ENCODE peak calls at places on chromosomes 16 and 17, in five cellular contexts. S is upper lobe of right lung, T is endothelial cell of umbilical vein, V is uterus, L is cardiac muscle cell. O is an unnamed sample.

GRCh38 chr17:40056379-40057005 is 2.3 kb upstream of the MED24 start:
- DNase-seq in V (no peak), S (no peak), L (no peak), T (no peak), O (no peak)

GRCh38 chr17:27256225-27257030 is 37.5 kb upstream of the WSB1 start:
- DNase-seq in T (peak), S (no peak), V (no peak), L (no peak), O (no peak)

GRCh38 chr17:17509601-17510425 is 13.6 kb upstream of the RASD1 start:
- DNase-seq in S (no peak), L (no peak), V (no peak), T (no peak), O (no peak)

GRCh38 chr16:75329933-75330332 is 78.5 kb upstream of the BCAR1 start:
- DNase-seq in T (no peak), V (no peak), L (no peak), S (no peak), O (no peak)

GRCh38 chr17:32899240-32900013 is 22.5 kb upstream of the MYO1D start:
- DNase-seq in T (no peak), S (no peak), V (no peak), L (peak), O (no peak)

GRCh38 chr16:25709182-25709581 is 17.4 kb downstream of the HS3ST4 start:
- DNase-seq in V (no peak), S (no peak), T (no peak), L (no peak), O (no peak)

GRCh38 chr17:78645421-78646295 is 68.5 kb upstream of the DNAH17 start:
- DNase-seq in L (no peak), V (no peak), S (peak), T (peak), O (no peak)

GRCh38 chr16:57303910-57304168 is 19.4 kb upstream of the PLLP start:
- DNase-seq in S (peak), V (no peak), L (no peak), T (no peak), O (no peak)

GRCh38 chr17:76179496-76180467 is 38.7 kb upstream of the FOXJ1 start:
- DNase-seq in L (no peak), S (no peak), V (no peak), T (no peak), O (no peak)

GRCh38 chr17:48998557-48999440 is 1.6 kb downstream of the IGF2BP1 start:
- DNase-seq in T (peak), L (peak), S (no peak), V (no peak), O (no peak)

GRCh38 chr16:70331588-70332358 is 14.9 kb upstream of the DDX19A start:
- DNase-seq in S (no peak), L (peak), V (peak), T (no peak), O (peak)

GRCh38 chr17:41415833-41416335 is 8.5 kb downstream of the KRT37 start:
- DNase-seq in T (no peak), L (no peak), V (peak), S (no peak), O (no peak)

GRCh38 chr17:39063681-39064069 is 87.8 kb downstream of the PLXDC1 start:
- DNase-seq in V (no peak), L (no peak), T (no peak), S (no peak), O (no peak)

GRCh38 chr17:45117848-45118646 is 14.3 kb downstream of the PLCD3 start:
- DNase-seq in S (no peak), T (no peak), V (no peak), L (no peak), O (no peak)

GRCh38 chr16:19844945-19845641 is 39.6 kb downstream of the GPRC5B start:
- DNase-seq in L (no peak), S (no peak), T (no peak), V (peak), O (no peak)

GRCh38 chr16:2675021-2675420 is 7.3 kb upstream of the KCTD5 start:
- DNase-seq in T (no peak), L (no peak), S (peak), V (no peak), O (no peak)

GRCh38 chr17:288802-289356 is 63.7 kb downstream of the RPH3AL start:
- DNase-seq in T (no peak), V (peak), S (peak), L (no peak), O (no peak)

GRCh38 chr16:2042666-2043295 is 4.9 kb downstream of the NTHL1 start:
- DNase-seq in L (no peak), S (no peak), T (no peak), V (no peak), O (no peak)

GRCh38 chr17:2054740-2055493 is at the start of gene HIC1:
- DNase-seq in L (peak), V (peak), T (peak), S (peak), O (peak)

DNA sequence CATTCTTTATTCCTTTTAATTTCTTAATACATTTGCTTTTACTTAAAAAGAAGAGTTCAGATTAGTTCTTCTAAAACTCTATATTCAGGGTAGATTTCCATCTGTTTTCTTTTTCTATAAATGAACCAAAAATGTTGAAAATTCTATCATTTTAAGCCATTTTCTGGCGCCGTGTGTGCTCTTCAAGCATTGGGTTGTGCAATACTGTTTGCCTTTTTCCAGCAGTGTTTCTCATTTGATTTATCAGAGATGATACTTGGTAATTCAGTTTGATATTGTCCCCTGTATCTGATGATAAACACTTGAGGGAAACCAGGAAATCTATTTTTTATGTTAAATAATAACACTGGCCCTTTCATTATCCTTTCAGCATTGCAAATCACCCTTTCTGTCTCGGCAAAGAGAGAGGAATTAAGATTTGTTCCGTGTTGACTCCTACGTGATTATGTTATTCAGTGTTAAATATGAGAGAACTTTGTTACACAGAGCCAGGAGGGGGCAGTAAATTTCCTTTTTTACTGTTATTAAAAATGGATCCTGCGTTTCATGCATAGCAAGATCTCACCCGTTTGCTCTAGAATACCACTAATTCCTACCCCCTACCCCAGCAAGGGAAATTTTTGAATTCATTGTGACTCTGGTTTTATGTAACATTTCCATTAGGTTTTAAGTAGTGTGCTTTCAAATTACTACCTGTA is 606.9 kb upstream of the RBFOX1 start:
- DNase-seq in L (peak), T (no peak), S (no peak), V (no peak), O (no peak)
- TF ChIP-seq CTCF in L (no peak), T (no peak), S (no peak), V (no peak), O (no peak)

DNA sequence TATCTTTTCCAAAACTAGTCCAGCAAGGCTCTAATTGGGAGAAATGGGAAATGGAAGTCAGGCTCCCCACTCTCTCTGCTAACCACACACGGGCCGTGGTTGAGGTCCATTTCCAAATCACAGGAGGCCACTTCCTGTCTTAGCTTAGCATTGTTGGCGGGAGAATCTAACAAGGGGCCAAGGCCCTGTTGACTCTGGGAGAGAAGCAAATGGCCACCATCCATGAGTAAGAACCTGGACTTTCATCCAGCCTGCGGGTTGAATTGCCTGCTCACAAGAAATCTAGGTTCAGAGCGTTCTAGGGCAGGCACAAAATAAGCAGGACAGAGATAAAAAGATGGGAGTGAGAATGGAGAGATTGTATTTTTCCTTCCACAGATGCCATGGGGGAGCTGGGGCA is 5.7 kb downstream of the FAM20A start:
- DNase-seq in S (no peak), T (no peak), V (peak), L (no peak), O (no peak)
- TF ChIP-seq CTCF in S (no peak), T (no peak), V (no peak), L (no peak), O (no peak)

GRCh38 chr16:17476414-17477259 is 5.9 kb upstream of the XYLT1 start:
- DNase-seq in V (no peak), T (peak), L (peak), S (no peak), O (peak)
- TF ChIP-seq CTCF in V (peak), T (no peak), L (peak), S (peak), O (peak)

DNA sequence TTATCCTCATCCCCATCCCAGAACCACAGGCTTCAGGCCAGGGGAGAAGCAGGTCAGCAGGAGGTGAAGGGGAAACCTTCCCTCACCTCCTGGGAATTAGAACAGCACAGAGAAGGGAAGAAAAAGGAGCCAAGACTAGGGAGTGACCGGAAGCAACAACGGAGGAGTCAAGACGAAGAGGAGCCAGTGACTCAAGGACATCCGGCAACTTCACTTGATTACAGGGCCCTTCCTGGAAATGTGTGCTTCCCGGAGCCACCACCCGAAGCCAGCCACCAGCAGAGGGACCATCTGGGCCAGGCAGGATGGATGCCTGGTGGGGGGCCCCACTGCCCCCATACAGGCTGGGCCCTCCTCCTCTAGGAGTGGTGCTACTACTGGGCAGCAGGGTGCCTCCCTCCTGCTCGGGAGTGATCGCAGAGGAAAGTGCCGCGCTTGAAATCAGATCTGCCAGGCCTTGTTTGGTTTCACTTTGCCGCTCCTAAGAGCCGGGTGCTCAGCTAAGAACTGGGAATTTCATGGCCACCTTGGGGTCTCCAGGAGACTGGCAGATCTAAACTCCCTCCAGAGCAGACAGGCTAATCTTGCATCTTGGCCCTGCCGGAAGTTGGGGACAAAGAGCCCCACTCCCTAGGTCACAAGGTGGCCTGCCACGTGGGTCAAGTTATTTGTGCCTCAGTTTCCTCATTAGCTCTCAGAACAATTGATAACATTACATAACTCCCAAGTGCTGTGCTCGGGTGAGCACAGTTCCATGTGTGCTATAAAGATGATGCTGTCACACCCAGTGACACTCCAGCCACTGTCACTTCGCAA is 6.6 kb downstream of the CDC42EP4 start:
- DNase-seq in L (peak), T (peak), S (peak), V (peak), O (peak)
- TF ChIP-seq CTCF in L (peak), T (peak), S (peak), V (peak), O (no peak)

DNA sequence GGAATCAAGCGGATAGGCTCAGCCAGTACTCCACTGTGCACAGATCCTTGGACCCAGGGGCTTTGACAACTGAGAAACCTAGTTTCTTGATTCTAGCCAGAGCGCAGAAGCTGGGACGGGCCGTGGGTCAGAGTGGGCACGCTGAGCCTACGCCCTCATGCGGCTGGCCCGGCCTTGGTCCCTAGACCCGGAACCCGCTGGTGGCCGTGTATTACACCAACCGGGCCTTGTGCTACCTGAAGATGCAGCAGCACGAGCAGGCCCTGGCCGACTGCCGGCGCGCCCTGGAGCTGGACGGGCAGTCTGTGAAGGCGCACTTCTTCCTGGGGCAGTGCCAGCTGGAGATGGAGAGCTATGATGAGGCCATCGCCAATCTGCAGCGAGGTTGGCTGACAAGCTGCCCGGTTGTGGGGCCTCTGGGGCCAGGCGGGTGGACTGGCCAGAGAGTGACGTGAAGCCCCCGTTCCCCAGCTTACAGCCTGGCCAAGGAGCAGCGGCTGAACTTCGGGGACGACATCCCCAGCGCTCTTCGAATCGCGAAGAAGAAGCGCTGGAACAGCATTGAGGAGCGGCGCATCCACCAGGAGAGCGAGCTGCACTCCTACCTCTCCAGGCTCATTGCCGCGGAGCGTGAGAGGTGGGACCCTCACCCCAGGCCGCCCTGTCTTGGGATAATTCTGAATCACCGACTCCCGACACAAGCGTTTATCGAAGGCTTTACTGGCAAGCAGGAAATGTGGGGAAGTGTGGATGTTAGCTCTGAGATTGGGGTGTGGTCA is 946 bp downstream of the STUB1 start:
- DNase-seq in V (no peak), T (peak), S (no peak), L (peak), O (no peak)
- TF ChIP-seq CTCF in V (no peak), T (no peak), S (peak), L (peak), O (no peak)

O was measured in nephron progenitor cell.